ENCODE peak calls at places on chromosome 12, in seven cellular contexts. E is mesothelial cell of epicardium; B is Peyer's patch; L is SHP77; T is aorta; D is stimulated activated CD4-positive, alpha-beta T cell treated with anti-CD3 and anti-CD28 coated beads, Interleukin-1b, Interleukin-23, amount 100 ng/mL, for 48 hours; K is H4. U is an unnamed sample.

GRCh38 chr12:45191239-45191638 is 24.7 kb upstream of the ANO6 start:
- DNase-seq in E (no peak), D (no peak), L (no peak), K (no peak), T (no peak), B (no peak), U (no peak)

GRCh38 chr12:75606146-75606545 is 94.7 kb upstream of the KRR1 start:
- DNase-seq in T (no peak), K (no peak), L (no peak), D (no peak), E (no peak), B (no peak), U (no peak)

GRCh38 chr12:66636771-66637170 is 42.1 kb downstream of the GRIP1 start:
- DNase-seq in T (no peak), D (no peak), B (no peak), K (no peak), E (no peak), L (no peak), U (no peak)

GRCh38 chr12:53235164-53235563 is 3.2 kb upstream of the RARG start:
- DNase-seq in T (no peak), E (no peak), K (no peak), L (no peak), D (no peak), B (no peak), U (no peak)

GRCh38 chr12:75814856-75815754 is 216.5 kb downstream of the PHLDA1 start:
- DNase-seq in B (no peak), E (no peak), K (peak), D (no peak), L (no peak), T (no peak), U (no peak)

GRCh38 chr12:108691995-108692808 is 39.1 kb downstream of the CORO1C start:
- DNase-seq in D (no peak), E (no peak), L (peak), B (no peak), T (no peak), K (peak), U (no peak)

GRCh38 chr12:110694330-110694891 is 5.5 kb upstream of the HVCN1 start:
- DNase-seq in D (no peak), T (peak), L (no peak), E (no peak), B (no peak), K (no peak), U (no peak)

GRCh38 chr12:133130808-133131128 is 341 bp downstream of the ZNF10 start:
- DNase-seq in E (peak), T (peak), L (peak), D (peak), B (no peak), K (no peak), U (peak)

GRCh38 chr12:117760990-117761389 is 207.8 kb downstream of the KSR2 start:
- DNase-seq in E (no peak), B (no peak), T (no peak), K (no peak), D (no peak), L (no peak), U (no peak)

GRCh38 chr12:68334136-68334535 is 2.0 kb upstream of the MDM1 start:
- DNase-seq in L (peak), K (peak), T (no peak), B (no peak), E (no peak), D (peak), U (peak)

GRCh38 chr12:6181583-6182278 is 18.5 kb upstream of the CD9 start:
- DNase-seq in K (no peak), L (no peak), T (no peak), E (no peak), B (no peak), D (no peak), U (no peak)

GRCh38 chr12:101018540-101018939 is 191.5 kb downstream of the SLC5A8 start:
- DNase-seq in D (no peak), E (no peak), T (no peak), K (peak), B (no peak), L (no peak), U (no peak)

GRCh38 chr12:6821674-6822433 is at the start of gene GPR162:
- DNase-seq in B (peak), D (no peak), K (peak), L (peak), E (peak), T (peak), U (peak)

GRCh38 chr12:54981796-54982195 is 2.8 kb downstream of the TESPA1 start:
- DNase-seq in K (no peak), B (no peak), D (peak), L (no peak), E (no peak), T (no peak), U (peak)

GRCh38 chr12:106188249-106188648 is 49.5 kb upstream of the NUAK1 start:
- DNase-seq in T (no peak), D (no peak), L (no peak), E (no peak), K (no peak), B (no peak), U (no peak)

GRCh38 chr12:94027561-94027960 is 120.8 kb upstream of the PLXNC1 start:
- DNase-seq in T (no peak), D (no peak), K (no peak), L (no peak), E (no peak), B (no peak), U (no peak)

GRCh38 chr12:107435520-107435919 is 250.1 kb upstream of the PWP1 start:
- DNase-seq in D (no peak), L (no peak), E (no peak), B (no peak), K (no peak), T (no peak), U (no peak)

GRCh38 chr12:7959278-7960063 is 23.5 kb upstream of the SLC2A3 start:
- DNase-seq in B (no peak), D (peak), T (no peak), L (no peak), E (no peak), K (peak), U (peak)

GRCh38 chr12:68476786-68477185 is 133.9 kb upstream of the RAP1B start:
- DNase-seq in K (no peak), B (no peak), E (no peak), L (no peak), D (no peak), T (no peak), U (no peak)

GRCh38 chr12:59164991-59165718 is 244.9 kb upstream of the LRIG3 start:
- DNase-seq in E (no peak), K (peak), T (no peak), D (no peak), B (no peak), L (peak), U (no peak)

GRCh38 chr12:48820406-48820805 is 2.1 kb downstream of the CACNB3 start:
- DNase-seq in D (no peak), L (no peak), T (no peak), E (no peak), B (no peak), K (no peak), U (no peak)

GRCh38 chr12:84738481-84738972 is 174.1 kb downstream of the SLC6A15 start:
- DNase-seq in D (no peak), B (no peak), T (no peak), K (peak), L (no peak), E (no peak), U (no peak)

GRCh38 chr12:18564306-18564705 is 173.5 kb downstream of the PLCZ1 start:
- DNase-seq in L (no peak), T (no peak), K (no peak), B (no peak), D (no peak), E (no peak), U (no peak)

GRCh38 chr12:86551146-86551571 is 295.0 kb upstream of the MGAT4C start:
- DNase-seq in L (no peak), K (no peak), B (no peak), E (no peak), T (peak), D (no peak), U (no peak)

GRCh38 chr12:113136128-113136989 is 798 bp upstream of the RASAL1 start:
- DNase-seq in L (no peak), T (no peak), E (no peak), D (peak), B (no peak), K (no peak), U (peak)

GRCh38 chr12:7512528-7512927 is 9.0 kb upstream of the CD163 start:
- DNase-seq in K (peak), E (no peak), B (no peak), L (no peak), T (peak), D (no peak), U (no peak)

GRCh38 chr12:88998421-88998820 is 353.9 kb downstream of the DUSP6 start:
- DNase-seq in B (no peak), D (no peak), K (no peak), L (no peak), T (no peak), E (no peak), U (no peak)

GRCh38 chr12:91180577-91180976 is 2.0 kb downstream of the DCN start:
- DNase-seq in D (no peak), K (peak), B (no peak), E (no peak), L (no peak), T (no peak), U (no peak)

GRCh38 chr12:67804168-67804567 is 155.6 kb downstream of the DYRK2 start:
- DNase-seq in L (no peak), B (no peak), D (peak), T (no peak), E (no peak), K (no peak), U (peak)

GRCh38 chr12:27995406-27995805 is 22.9 kb upstream of the PTHLH start:
- DNase-seq in E (no peak), K (no peak), B (no peak), D (no peak), L (no peak), T (no peak), U (no peak)

GRCh38 chr12:2615665-2616387 is 178.9 kb upstream of the FKBP4 start:
- DNase-seq in T (peak), D (no peak), B (no peak), K (no peak), E (no peak), L (no peak), U (no peak)

GRCh38 chr12:14716848-14717444 is 20.5 kb upstream of the GUCY2C start:
- DNase-seq in K (peak), E (no peak), B (no peak), L (no peak), T (no peak), D (peak), U (peak)

GRCh38 chr12:121857322-121858246 is 1.1 kb downstream of the HPD start:
- DNase-seq in E (no peak), K (no peak), T (no peak), D (no peak), L (no peak), B (no peak), U (no peak)

GRCh38 chr12:11893998-11894397 is 176.7 kb upstream of the BCL2L14 start:
- DNase-seq in B (no peak), D (no peak), L (no peak), E (no peak), T (no peak), K (no peak), U (no peak)

GRCh38 chr12:25135531-25136154 is 59.3 kb downstream of the DNAI7 start:
- DNase-seq in L (no peak), B (no peak), T (no peak), K (no peak), D (peak), E (no peak), U (peak)

GRCh38 chr12:92089559-92089958 is 56.1 kb downstream of the BTG1 start:
- DNase-seq in B (no peak), K (no peak), E (no peak), L (no peak), T (no peak), D (no peak), U (no peak)